ENCODE peak calls at places on chromosomes 6 and 20, in seven cellular contexts. N, Y, Z, K, V, A and H are unnamed samples.
A peak's percentile ranks its signal among the peaks of the same experiment; 100 is the strongest.

GRCh38 chr6:26240981-26241770 is 123.8 kb upstream of the BTN3A2 start:
- DNase-seq in N (peak; percentile 87), Y (no peak), Z (no peak), K (no peak), V (no peak), A (no peak), H (no peak)

GRCh38 chr20:23147964-23148720 is 62.0 kb upstream of the CD93 start:
- DNase-seq in N (peak; percentile 90), Y (peak; percentile 80), Z (peak; percentile 64), K (peak; percentile 90), V (no peak), A (peak; percentile 74), H (peak; percentile 57)

GRCh38 chr20:38212806-38213606 is 47.5 kb downstream of the KIAA1755 start:
- DNase-seq in N (no peak), Y (no peak), Z (no peak), K (no peak), V (no peak), A (no peak), H (no peak)

GRCh38 chr20:60761056-60761455 is 491.0 kb upstream of the CDH4 start:
- DNase-seq in N (no peak), Y (no peak), Z (no peak), K (no peak), V (no peak), A (no peak), H (no peak)

GRCh38 chr20:831956-832355 is 1.6 kb upstream of the FAM110A start:
- DNase-seq in N (no peak), Y (no peak), Z (no peak), K (no peak), V (no peak), A (no peak), H (no peak)

GRCh38 chr6:105372142-105372861 is 30.6 kb downstream of the PREP start:
- DNase-seq in N (no peak), Y (no peak), Z (no peak), K (no peak), V (no peak), A (no peak), H (no peak)

GRCh38 chr6:131362070-131362469 is 211.0 kb upstream of the ARG1 start:
- DNase-seq in N (no peak), Y (no peak), Z (no peak), K (no peak), V (no peak), A (no peak), H (peak; percentile 36)

GRCh38 chr6:135212020-135212806 is 31.1 kb downstream of the MYB start:
- DNase-seq in N (peak; percentile 56), Y (no peak), Z (no peak), K (no peak), V (no peak), A (no peak), H (no peak)

GRCh38 chr6:3281669-3282460 is 23.1 kb downstream of the PSMG4 start:
- DNase-seq in N (peak; percentile 85), Y (no peak), Z (no peak), K (no peak), V (peak; percentile 21), A (no peak), H (peak; percentile 47)

DNA sequence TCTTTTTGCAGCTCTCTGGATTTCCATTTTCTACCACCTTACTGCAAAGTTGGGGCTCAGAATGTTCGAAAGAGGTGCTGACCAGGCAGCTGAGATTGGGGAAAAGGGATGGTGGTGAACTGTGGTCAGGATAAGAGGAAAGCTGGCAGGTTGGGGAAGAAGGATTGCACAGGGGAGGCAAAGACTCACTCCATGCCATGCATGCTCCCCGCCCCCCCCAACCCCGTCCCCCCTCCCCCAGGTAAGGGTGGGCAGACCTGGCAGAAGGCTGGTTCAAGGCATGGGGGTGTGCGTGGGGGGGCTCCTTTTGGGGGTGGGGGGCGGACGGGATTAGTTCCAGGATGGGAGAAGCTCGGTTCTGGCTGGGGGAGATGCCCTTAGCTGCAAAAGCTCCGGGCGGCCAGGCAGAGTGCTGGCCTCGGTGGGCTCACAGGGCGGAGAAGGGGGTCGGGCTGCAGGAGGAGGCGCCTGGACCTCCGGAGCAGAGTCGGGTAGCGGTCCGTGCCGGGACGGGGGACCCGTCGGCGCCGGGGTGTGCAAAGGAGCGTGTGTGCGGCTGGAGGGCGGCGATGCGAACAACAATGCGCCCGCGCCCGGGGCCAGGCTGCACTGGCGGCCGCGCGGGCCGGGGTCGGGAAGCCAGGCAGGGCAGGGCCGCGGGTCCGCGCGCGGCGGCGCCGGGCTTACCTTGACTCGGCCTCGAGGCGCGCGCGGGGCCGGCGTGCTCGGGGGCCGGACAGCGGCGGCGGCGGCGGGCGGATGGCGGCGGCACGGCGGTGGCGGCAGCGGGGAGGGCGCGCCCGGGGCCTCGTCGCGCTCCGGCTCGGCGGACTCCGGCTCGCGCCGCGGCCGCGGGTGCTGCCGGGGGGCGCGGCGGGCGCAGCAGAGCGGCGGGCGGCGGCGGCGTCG is 844 bp downstream of the ADNP start:
- DNase-seq in N (no peak), Y (no peak), Z (peak; percentile 22), K (no peak), V (no peak), A (no peak), H (peak; percentile 9)
- TF ChIP-seq CEBPB in N (no peak), Y (no peak), Z (no peak), K (no peak), V (no peak), A (no peak), H (no peak)

DNA sequence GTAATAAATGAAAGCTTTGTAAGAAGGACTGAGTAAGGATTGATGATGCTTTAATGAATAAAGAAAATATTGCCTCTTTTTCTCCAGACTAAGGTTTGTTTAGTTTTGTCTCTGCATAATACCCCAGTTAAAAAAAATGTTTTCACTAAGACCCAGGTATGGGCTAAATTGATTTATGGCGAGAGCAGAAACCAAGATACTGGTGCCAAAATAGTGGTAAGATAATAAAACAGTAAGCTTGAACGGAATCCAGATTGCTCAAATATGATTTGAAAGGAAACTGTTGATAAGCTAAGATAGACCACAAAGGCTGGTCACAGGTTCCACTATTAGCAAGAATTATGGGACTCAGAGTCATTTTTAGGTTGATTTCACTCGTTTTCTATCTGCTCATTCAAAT is 831.2 kb downstream of the EPHA7 start:
- DNase-seq in N (no peak), Y (no peak), Z (no peak), K (no peak), V (no peak), A (no peak), H (no peak)
- TF ChIP-seq RAD21 in N (no peak), Y (no peak), Z (no peak), K (no peak), V (no peak), A (no peak), H (no peak)

GRCh38 chr6:166928644-166929515 is 27.5 kb downstream of the RNASET2 start:
- DNase-seq in N (no peak), Y (no peak), Z (no peak), K (no peak), V (no peak), A (no peak), H (no peak)

GRCh38 chr6:166927240-166927941 is 29.0 kb downstream of the RNASET2 start:
- DNase-seq in N (no peak), Y (no peak), Z (no peak), K (no peak), V (no peak), A (no peak), H (no peak)

GRCh38 chr6:166927942-166928643 is 28.3 kb downstream of the RNASET2 start:
- DNase-seq in N (no peak), Y (no peak), Z (no peak), K (no peak), V (no peak), A (no peak), H (no peak)

GRCh38 chr6:166925141-166925996 is 31.0 kb downstream of the RNASET2 start:
- DNase-seq in N (no peak), Y (no peak), Z (no peak), K (no peak), V (no peak), A (no peak), H (no peak)

GRCh38 chr6:166926748-166927147 is 29.6 kb downstream of the RNASET2 start:
- DNase-seq in N (no peak), Y (no peak), Z (no peak), K (no peak), V (no peak), A (no peak), H (no peak)
- TF ChIP-seq CEBPB in N (no peak), Y (no peak), Z (no peak), K (no peak), V (no peak), A (no peak), H (no peak)

GRCh38 chr6:82917346-82918064 is 148.1 kb downstream of the UBE3D start:
- DNase-seq in N (peak; percentile 18), Y (no peak), Z (no peak), K (no peak), V (no peak), A (no peak), H (no peak)

GRCh38 chr6:82910394-82910793 is 155.2 kb downstream of the UBE3D start:
- DNase-seq in N (no peak), Y (no peak), Z (no peak), K (no peak), V (no peak), A (no peak), H (no peak)

GRCh38 chr6:82915666-82916065 is 150.0 kb downstream of the UBE3D start:
- DNase-seq in N (no peak), Y (no peak), Z (no peak), K (no peak), V (no peak), A (no peak), H (no peak)

GRCh38 chr6:82910818-82911217 is 154.8 kb downstream of the UBE3D start:
- DNase-seq in N (no peak), Y (no peak), Z (no peak), K (no peak), V (no peak), A (no peak), H (no peak)

GRCh38 chr6:82914511-82914910 is 151.1 kb downstream of the UBE3D start:
- DNase-seq in N (no peak), Y (no peak), Z (no peak), K (no peak), V (no peak), A (no peak), H (no peak)
- TF ChIP-seq RAD21 in N (no peak), Y (no peak), Z (no peak), K (no peak), V (no peak), A (no peak), H (no peak)

GRCh38 chr20:50329981-50330503 is 139.4 kb downstream of the CEBPB start:
- DNase-seq in N (no peak), Y (no peak), Z (no peak), K (no peak), V (no peak), A (no peak), H (no peak)
- TF ChIP-seq CEBPB in N (no peak), Y (no peak), Z (no peak), K (no peak), V (no peak), A (no peak), H (no peak)